ENCODE peak calls at places on chromosome 19, in ten cellular contexts. E is GM06990; V is foreskin melanocyte; D is midbrain; Z is mesenteric fat pad; T is stimulated activated CD8-positive, alpha-beta memory T cell treated with anti-CD3 and anti-CD28 coated beads, Interleukin-15, amount 100 ng/mL, for 24 hours; W is pancreas; I is CD8-positive, alpha-beta memory T cell; O is fibroblast of lung; Y is uterus. F is an unnamed sample.

GRCh38 chr19:17026041-17026658 is 460 bp downstream of the CPAMD8 start:
- DNase-seq in E (no peak), V (no peak), D (no peak), Z (no peak), T (no peak), W (no peak), I (no peak), O (no peak), Y (no peak), F (no peak)

GRCh38 chr19:17797397-17798201 is 2.7 kb downstream of the B3GNT3 start:
- DNase-seq in E (no peak), V (no peak), D (no peak), Z (no peak), T (no peak), W (peak), I (no peak), O (no peak), Y (no peak), F (no peak)

GRCh38 chr19:536031-536880 is 4.7 kb downstream of the CDC34 start:
- DNase-seq in E (no peak), V (no peak), D (no peak), Z (no peak), T (no peak), W (no peak), I (no peak), O (no peak), Y (no peak), F (no peak)

GRCh38 chr19:41548954-41549688 is 26.8 kb upstream of the CEACAM21 start:
- DNase-seq in E (no peak), V (no peak), D (no peak), Z (no peak), T (no peak), W (no peak), I (peak), O (no peak), Y (no peak), F (peak)

GRCh38 chr19:48696353-48697010 is 711 bp downstream of the FUT2 start:
- DNase-seq in E (no peak), V (no peak), D (no peak), Z (no peak), T (no peak), W (no peak), I (no peak), O (no peak), Y (no peak), F (no peak)

GRCh38 chr19:41641879-41642485 is 15.1 kb upstream of the CEACAM4 start:
- DNase-seq in E (no peak), V (peak), D (peak), Z (no peak), T (peak), W (peak), I (peak), O (peak), Y (no peak), F (peak)

GRCh38 chr19:14004619-14005380 is 1.3 kb downstream of the RFX1 start:
- DNase-seq in E (no peak), V (peak), D (peak), Z (no peak), T (no peak), W (peak), I (no peak), O (no peak), Y (no peak), F (no peak)

GRCh38 chr19:13051581-13052165 is 51.0 kb downstream of the LYL1 start:
- DNase-seq in E (no peak), V (no peak), D (no peak), Z (no peak), T (no peak), W (peak), I (no peak), O (peak), Y (peak), F (no peak)

GRCh38 chr19:47444388-47444821 is 25.1 kb upstream of the MEIS3 start:
- DNase-seq in E (no peak), V (no peak), D (no peak), Z (no peak), T (no peak), W (no peak), I (no peak), O (no peak), Y (no peak), F (peak)

GRCh38 chr19:10010247-10010691 is at the start of gene COL5A3:
- DNase-seq in E (no peak), V (no peak), D (no peak), Z (no peak), T (no peak), W (no peak), I (no peak), O (no peak), Y (peak), F (no peak)

GRCh38 chr19:5686647-5687359 is 3.3 kb upstream of the RPL36 start:
- DNase-seq in E (peak), V (peak), D (peak), Z (peak), T (peak), W (peak), I (peak), O (peak), Y (peak), F (peak)

GRCh38 chr19:43639507-43640423 is at the start of gene CADM4:
- DNase-seq in E (no peak), V (no peak), D (peak), Z (no peak), T (peak), W (peak), I (peak), O (no peak), Y (peak), F (peak)

GRCh38 chr19:10352764-10353671 is 13.6 kb upstream of the ICAM3 start:
- DNase-seq in E (no peak), V (no peak), D (no peak), Z (no peak), T (no peak), W (no peak), I (no peak), O (no peak), Y (peak), F (no peak)

GRCh38 chr19:2756477-2756876 is 16.7 kb upstream of the SLC39A3 start:
- DNase-seq in E (no peak), V (no peak), D (no peak), Z (no peak), T (no peak), W (no peak), I (no peak), O (no peak), Y (no peak), F (no peak)

GRCh38 chr19:3807574-3808354 is 21.6 kb upstream of the MATK start:
- DNase-seq in E (no peak), V (no peak), D (no peak), Z (no peak), T (no peak), W (no peak), I (no peak), O (no peak), Y (no peak), F (no peak)

GRCh38 chr19:2983351-2984195 is 6.2 kb downstream of the TLE6 start:
- DNase-seq in E (no peak), V (no peak), D (peak), Z (peak), T (no peak), W (peak), I (no peak), O (peak), Y (peak), F (no peak)

GRCh38 chr19:17624314-17624991 is 63.7 kb downstream of the UNC13A start:
- DNase-seq in E (no peak), V (no peak), D (no peak), Z (no peak), T (no peak), W (no peak), I (no peak), O (no peak), Y (no peak), F (no peak)

GRCh38 chr19:44202470-44202869 is 9.9 kb upstream of the ZNF227 start:
- DNase-seq in E (no peak), V (no peak), D (no peak), Z (no peak), T (no peak), W (no peak), I (no peak), O (no peak), Y (no peak), F (no peak)

GRCh38 chr19:6048348-6048747 is 62.0 kb downstream of the RFX2 start:
- DNase-seq in E (no peak), V (no peak), D (no peak), Z (peak), T (no peak), W (no peak), I (no peak), O (no peak), Y (no peak), F (no peak)

GRCh38 chr19:38388310-38389100 is at the start of gene SPRED3:
- DNase-seq in E (no peak), V (no peak), D (no peak), Z (no peak), T (no peak), W (peak), I (no peak), O (peak), Y (no peak), F (no peak)